ENCODE peak calls at places on chromosomes 12 and 14, in six cellular contexts. W is foreskin fibroblast, X is NB4, Y is HL-60, Q is brain microvascular endothelial cell, V is pancreas. P is an unnamed sample.

GRCh38 chr12:96335270-96335669 is 65.0 kb downstream of the CDK17 start:
- DNase-seq in W (no peak), X (no peak), Y (no peak), Q (no peak), V (no peak), P (peak; percentile 80)

GRCh38 chr12:9364224-9365176 is 156.3 kb upstream of the PZP start:
- DNase-seq in W (peak; percentile 43), X (no peak), Y (peak; percentile 55), Q (peak; percentile 73), V (no peak), P (peak; percentile 97)

GRCh38 chr14:55386037-55386798 is 25.4 kb downstream of the ATG14 start:
- DNase-seq in W (no peak), X (no peak), Y (no peak), Q (no peak), V (no peak), P (no peak)

GRCh38 chr12:83818888-83819287 is 1093.7 kb downstream of the SLC6A15 start:
- DNase-seq in W (peak; percentile 22), X (no peak), Y (no peak), Q (peak; percentile 70), V (no peak), P (peak; percentile 3)

GRCh38 chr12:96219700-96220206 is 25.6 kb downstream of the ELK3 start:
- DNase-seq in W (peak; percentile 96), X (peak; percentile 49), Y (no peak), Q (peak; percentile 98), V (no peak), P (no peak)

GRCh38 chr12:69500631-69501030 is 30.4 kb downstream of the FRS2 start:
- DNase-seq in W (peak; percentile 18), X (no peak), Y (no peak), Q (no peak), V (no peak), P (no peak)

GRCh38 chr14:73712540-73713141 is 1.5 kb downstream of the PNMA1 start:
- DNase-seq in W (no peak), X (peak; percentile 79), Y (no peak), Q (no peak), V (no peak), P (peak; percentile 67)

GRCh38 chr14:23951590-23952143 is 1.9 kb upstream of the DHRS4 start:
- DNase-seq in W (no peak), X (no peak), Y (no peak), Q (no peak), V (peak; percentile 76), P (no peak)

GRCh38 chr12:6384499-6385436 is 806 bp downstream of the LTBR start:
- DNase-seq in W (no peak), X (no peak), Y (no peak), Q (no peak), V (no peak), P (no peak)

GRCh38 chr12:7354521-7354920 is 50.6 kb downstream of the ACSM4 start:
- DNase-seq in W (peak; percentile 32), X (peak; percentile 8), Y (no peak), Q (peak; percentile 20), V (no peak), P (no peak)

GRCh38 chr12:59834659-59835474 is 239.0 kb downstream of the SLC16A7 start:
- DNase-seq in W (peak; percentile 17), X (peak; percentile 42), Y (peak; percentile 2), Q (peak; percentile 31), V (no peak), P (peak; percentile 24)

GRCh38 chr14:96269359-96269710 is 13.3 kb downstream of the BDKRB1 start:
- DNase-seq in W (no peak), X (no peak), Y (no peak), Q (no peak), V (no peak), P (no peak)

GRCh38 chr12:82363990-82364389 is 5.7 kb downstream of the METTL25 start:
- DNase-seq in W (no peak), X (no peak), Y (no peak), Q (no peak), V (no peak), P (no peak)

GRCh38 chr14:85934886-85935254 is 404.9 kb downstream of the FLRT2 start:
- DNase-seq in W (no peak), X (peak; percentile 16), Y (no peak), Q (no peak), V (no peak), P (peak; percentile 28)

GRCh38 chr12:89450922-89451321 is 73.7 kb downstream of the GALNT4 start:
- DNase-seq in W (no peak), X (no peak), Y (no peak), Q (peak; percentile 45), V (no peak), P (no peak)

GRCh38 chr12:64268409-64268808 is 46.3 kb upstream of the KICS2 start:
- DNase-seq in W (no peak), X (no peak), Y (no peak), Q (no peak), V (no peak), P (no peak)

GRCh38 chr14:89060191-89060590 is 235.7 kb downstream of the TTC8 start:
- DNase-seq in W (peak; percentile 7), X (no peak), Y (no peak), Q (no peak), V (no peak), P (no peak)

GRCh38 chr12:11765817-11766794 is 116.6 kb downstream of the ETV6 start:
- DNase-seq in W (peak; percentile 70), X (peak; percentile 74), Y (peak; percentile 76), Q (no peak), V (no peak), P (peak; percentile 94)

GRCh38 chr12:63948211-63948610 is 103.7 kb downstream of the SRGAP1 start:
- DNase-seq in W (no peak), X (no peak), Y (no peak), Q (no peak), V (no peak), P (no peak)

GRCh38 chr14:51335521-51335920 is 95.5 kb downstream of the TMX1 start:
- DNase-seq in W (no peak), X (no peak), Y (no peak), Q (no peak), V (no peak), P (no peak)

GRCh38 chr14:35342160-35343010 is 50.2 kb downstream of the PSMA6 start:
- DNase-seq in W (peak; percentile 75), X (no peak), Y (no peak), Q (no peak), V (peak; percentile 40), P (no peak)

GRCh38 chr12:107127482-107128185 is 34.3 kb upstream of the CRY1 start:
- DNase-seq in W (no peak), X (no peak), Y (no peak), Q (no peak), V (no peak), P (no peak)

GRCh38 chr14:70188292-70188607 is 501 bp downstream of the SLC8A3 start:
- DNase-seq in W (peak; percentile 13), X (no peak), Y (no peak), Q (no peak), V (no peak), P (peak; percentile 25)

GRCh38 chr12:66881401-66881800 is 202.5 kb upstream of the GRIP1 start:
- DNase-seq in W (no peak), X (no peak), Y (no peak), Q (no peak), V (no peak), P (no peak)

GRCh38 chr12:3930216-3930615 is 57.0 kb upstream of the PARP11 start:
- DNase-seq in W (no peak), X (no peak), Y (no peak), Q (no peak), V (no peak), P (no peak)

GRCh38 chr12:124369055-124369900 is 74.4 kb downstream of the RFLNA start:
- DNase-seq in W (peak; percentile 92), X (no peak), Y (no peak), Q (peak; percentile 74), V (peak; percentile 99), P (no peak)

GRCh38 chr14:74510211-74510931 is 16.8 kb downstream of the ISCA2 start:
- DNase-seq in W (peak; percentile 33), X (no peak), Y (no peak), Q (peak; percentile 67), V (no peak), P (no peak)

GRCh38 chr12:92756905-92757598 is 54.3 kb downstream of the PLEKHG7 start:
- DNase-seq in W (no peak), X (no peak), Y (no peak), Q (no peak), V (no peak), P (no peak)

GRCh38 chr14:100317897-100318808 is 5.0 kb upstream of the SLC25A47 start:
- DNase-seq in W (peak; percentile 44), X (peak; percentile 68), Y (peak; percentile 68), Q (peak; percentile 35), V (peak; percentile 51), P (peak; percentile 78)

GRCh38 chr12:117977373-117977772 is 8.6 kb upstream of the KSR2 start:
- DNase-seq in W (no peak), X (no peak), Y (no peak), Q (no peak), V (no peak), P (no peak)
- TF ChIP-seq CTCF in W (no peak), X (no peak), Y (no peak), Q (no peak), V (no peak), P (no peak)

GRCh38 chr14:20624495-20625070 is 16.9 kb downstream of the OR6S1 start:
- DNase-seq in W (peak; percentile 62), X (peak; percentile 96), Y (peak; percentile 96), Q (peak; percentile 65), V (no peak), P (peak; percentile 87)
- H3K4me3 ChIP-seq in W (peak overlapping the region; percentile 39), X (peak overlapping the region; percentile 72), Y (peak overlapping the region; percentile 34), Q (peak overlapping the region; percentile 66), V (no peak overlapping the region), P (peak overlapping the region; percentile 59)

GRCh38 chr12:113461666-113462065 is 10.0 kb downstream of the LHX5 start:
- DNase-seq in W (no peak), X (peak; percentile 70), Y (peak; percentile 51), Q (no peak), V (no peak), P (peak; percentile 35)
- TF ChIP-seq CTCF in W (peak; percentile 46), X (peak; percentile 96), Y (peak; percentile 60), Q (peak; percentile 71), V (no peak), P (peak; percentile 58)

GRCh38 chr12:132144115-132145071 is at the start of the genes DDX51 and NOC4L:
- DNase-seq in W (peak; percentile 95), X (peak; percentile 97), Y (peak; percentile 89), Q (peak; percentile 91), V (peak; percentile 89), P (peak; percentile 97)

GRCh38 chr12:132146772-132147422 is 2.6 kb downstream of the NOC4L start:
- DNase-seq in W (no peak), X (no peak), Y (no peak), Q (no peak), V (no peak), P (no peak)

GRCh38 chr12:132143328-132144071 is 619 bp downstream of the DDX51 start:
- DNase-seq in W (no peak), X (peak; percentile 61), Y (no peak), Q (no peak), V (no peak), P (peak; percentile 33)

GRCh38 chr12:132146098-132146497 is 1.8 kb downstream of the NOC4L start:
- DNase-seq in W (no peak), X (no peak), Y (no peak), Q (no peak), V (no peak), P (no peak)

DNA sequence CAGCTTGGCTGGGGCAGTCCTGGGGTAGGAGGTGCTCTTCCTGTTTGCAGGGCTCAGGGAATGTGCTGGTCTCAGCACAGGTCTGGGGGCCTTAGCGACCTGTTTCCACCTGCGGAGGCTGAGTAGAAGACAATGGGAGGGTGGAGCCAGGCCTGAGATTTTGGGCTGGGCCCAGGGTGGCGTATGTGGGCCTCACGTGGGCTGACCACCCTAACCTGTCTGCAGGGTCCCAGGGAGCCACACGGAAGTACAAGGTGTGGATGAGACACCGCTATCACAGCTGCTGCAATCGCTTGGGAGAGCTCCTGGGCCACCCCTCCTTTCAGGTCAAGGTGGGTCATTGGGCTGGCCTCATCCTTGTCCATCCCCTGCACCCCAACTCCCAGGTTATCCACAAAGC is 1.1 kb downstream of the NOC4L start:
- DNase-seq in W (no peak), X (no peak), Y (no peak), Q (no peak), V (no peak), P (no peak)
- H3K4me3 ChIP-seq in W (peak overlapping the region; percentile 91), X (peak overlapping the region; percentile 92), Y (peak overlapping the region; percentile 100), Q (peak overlapping the region; percentile 80), V (peak overlapping the region; percentile 92), P (peak overlapping the region; percentile 85)